ENCODE peak calls at places on chromosomes 13 and 19, in ten cellular contexts. U is heart left ventricle, Y is tibial artery, K is lower lobe of right lung, G is vagina, H is AG04450, F is psoas muscle, I is fibroblast of lung, Z is heart right ventricle, T is tibial nerve. L is an unnamed sample.

GRCh38 chr13:39038569-39038898 is 278 bp downstream of the NHLRC3 start:
- DNase-seq in U (peak; percentile 37), Y (no peak), K (no peak), G (no peak), H (no peak), F (no peak), I (no peak), Z (no peak), T (no peak), L (no peak)

GRCh38 chr19:2724148-2724557 is 3.0 kb upstream of the DIRAS1 start:
- DNase-seq in U (no peak), Y (no peak), K (no peak), G (no peak), H (no peak), F (no peak), I (no peak), Z (no peak), T (no peak), L (no peak)

GRCh38 chr13:76792680-76793334 is 93.4 kb downstream of the KCTD12 start:
- DNase-seq in U (peak; percentile 46), Y (no peak), K (no peak), G (no peak), H (no peak), F (no peak), I (peak; percentile 66), Z (peak; percentile 68), T (no peak), L (peak; percentile 37)

GRCh38 chr19:17236831-17237543 is 8.7 kb downstream of the NR2F6 start:
- DNase-seq in U (no peak), Y (no peak), K (no peak), G (no peak), H (no peak), F (peak; percentile 49), I (no peak), Z (no peak), T (no peak), L (no peak)

GRCh38 chr13:37602743-37603381 is 4.3 kb upstream of the POSTN start:
- DNase-seq in U (no peak), Y (no peak), K (no peak), G (no peak), H (no peak), F (no peak), I (peak; percentile 36), Z (no peak), T (no peak), L (no peak)

GRCh38 chr19:1482361-1483066 is 3.5 kb upstream of the C19orf25 start:
- DNase-seq in U (no peak), Y (no peak), K (peak; percentile 45), G (no peak), H (no peak), F (peak; percentile 44), I (no peak), Z (no peak), T (no peak), L (no peak)

GRCh38 chr13:89899302-89900103 is 1448.0 kb upstream of the MIR17HG start:
- DNase-seq in U (no peak), Y (no peak), K (no peak), G (no peak), H (no peak), F (no peak), I (no peak), Z (no peak), T (no peak), L (no peak)

GRCh38 chr19:6828698-6829633 is 56.5 kb downstream of the VAV1 start:
- DNase-seq in U (no peak), Y (peak; percentile 29), K (peak; percentile 56), G (no peak), H (no peak), F (no peak), I (no peak), Z (no peak), T (no peak), L (peak; percentile 11)

GRCh38 chr19:679418-680286 is 3.5 kb downstream of the FSTL3 start:
- DNase-seq in U (peak; percentile 90), Y (peak; percentile 92), K (peak; percentile 77), G (peak; percentile 91), H (peak; percentile 48), F (peak; percentile 85), I (peak; percentile 84), Z (peak; percentile 65), T (peak; percentile 59), L (peak; percentile 92)

GRCh38 chr13:32384702-32385101 is 43.2 kb downstream of the N4BP2L1 start:
- DNase-seq in U (no peak), Y (no peak), K (no peak), G (no peak), H (no peak), F (no peak), I (no peak), Z (no peak), T (no peak), L (no peak)

DNA sequence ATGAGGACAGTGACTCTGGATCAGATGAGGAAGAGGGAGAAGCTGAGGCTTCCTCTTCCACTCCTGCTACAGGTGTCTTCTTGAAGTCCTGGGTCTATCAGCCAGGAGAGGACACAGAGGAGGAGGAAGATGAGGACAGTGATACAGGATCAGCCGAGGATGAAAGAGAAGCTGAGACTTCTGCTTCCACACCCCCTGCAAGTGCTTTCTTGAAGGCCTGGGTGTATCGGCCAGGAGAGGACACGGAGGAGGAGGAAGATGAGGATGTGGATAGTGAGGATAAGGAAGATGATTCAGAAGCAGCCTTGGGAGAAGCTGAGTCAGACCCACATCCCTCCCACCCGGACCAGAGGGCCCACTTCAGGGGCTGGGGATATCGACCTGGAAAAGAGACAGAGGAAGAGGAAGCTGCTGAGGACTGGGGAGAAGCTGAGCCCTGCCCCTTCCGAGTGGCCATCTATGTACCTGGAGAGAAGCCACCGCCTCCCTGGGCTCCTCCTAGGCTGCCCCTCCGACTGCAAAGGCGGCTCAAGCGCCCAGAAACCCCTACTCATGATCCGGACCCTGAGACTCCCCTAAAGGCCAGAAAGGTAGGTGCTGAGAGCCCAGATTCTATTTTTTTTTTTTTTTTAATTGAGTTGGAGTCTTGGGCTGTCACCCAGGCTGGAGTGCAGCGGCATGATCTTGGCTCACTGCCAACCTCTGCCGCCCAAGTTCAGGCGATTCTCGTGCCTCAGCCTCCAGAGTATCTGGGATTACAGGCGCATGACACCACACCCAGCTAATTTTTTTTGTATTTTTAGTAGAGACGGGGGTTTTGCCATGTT is 2.3 kb downstream of the PPP1R15A start:
- DNase-seq in U (peak; percentile 44), Y (peak; percentile 77), K (no peak), G (no peak), H (no peak), F (peak; percentile 70), I (peak; percentile 76), Z (no peak), T (no peak), L (no peak)
- H3K27ac ChIP-seq in U (peak overlapping the region; percentile 100), Y (peak overlapping the region; percentile 100), K (peak overlapping the region; percentile 100), G (peak overlapping the region; percentile 100), H (peak overlapping the region; percentile 100), F (peak overlapping the region; percentile 100), I (peak overlapping the region; percentile 100), Z (peak overlapping the region; percentile 99), T (peak overlapping the region; percentile 99), L (peak overlapping the region; percentile 99)

DNA sequence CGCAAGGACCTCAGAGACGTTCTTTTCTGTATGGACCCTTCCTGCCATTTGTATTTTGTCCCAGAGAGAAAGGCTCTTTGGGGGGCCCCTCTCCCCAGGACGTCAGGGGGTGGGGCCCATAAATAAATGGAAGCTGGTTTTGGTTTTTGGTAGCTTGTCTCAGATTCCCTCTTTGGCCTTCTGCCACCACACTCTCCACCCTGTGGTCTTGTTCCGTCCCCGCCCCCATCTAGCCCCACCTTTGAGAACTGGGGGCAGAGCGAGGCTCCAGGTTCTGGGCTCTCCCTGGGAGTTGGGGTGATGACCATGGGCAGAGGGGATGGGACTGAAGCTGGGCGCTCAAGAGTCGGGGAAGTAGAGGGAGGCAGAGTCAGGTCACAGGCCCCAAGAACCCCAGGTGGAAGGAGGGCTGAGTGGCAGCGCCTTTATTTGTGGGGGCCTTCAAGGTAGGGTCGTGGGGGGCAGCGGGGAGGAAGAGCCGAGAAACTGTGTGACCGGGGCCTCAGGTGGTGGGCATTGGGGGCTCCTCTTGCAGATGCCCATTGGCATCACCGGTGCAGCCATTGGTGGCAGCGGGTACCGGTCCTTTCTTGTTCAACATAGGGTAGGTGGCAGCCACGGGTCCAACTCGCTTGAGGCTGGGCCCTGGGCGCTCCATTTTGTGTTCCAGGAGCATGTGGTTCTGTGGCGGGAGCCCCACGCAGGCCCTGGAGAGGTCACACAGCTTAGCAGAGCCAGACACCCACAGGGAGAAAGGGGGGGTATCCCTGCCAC is 3.3 kb downstream of the ISYNA1 start:
- DNase-seq in U (no peak), Y (no peak), K (no peak), G (no peak), H (no peak), F (no peak), I (no peak), Z (no peak), T (no peak), L (no peak)
- H3K4me3 ChIP-seq in U (no peak overlapping the region), Y (peak overlapping the region; percentile 50), K (no peak overlapping the region), G (peak overlapping the region; percentile 56), H (peak overlapping the region; percentile 32), F (no peak overlapping the region), I (peak overlapping the region; percentile 28), Z (peak overlapping the region; percentile 57), T (no peak overlapping the region), L (peak overlapping the region; percentile 41)

DNA sequence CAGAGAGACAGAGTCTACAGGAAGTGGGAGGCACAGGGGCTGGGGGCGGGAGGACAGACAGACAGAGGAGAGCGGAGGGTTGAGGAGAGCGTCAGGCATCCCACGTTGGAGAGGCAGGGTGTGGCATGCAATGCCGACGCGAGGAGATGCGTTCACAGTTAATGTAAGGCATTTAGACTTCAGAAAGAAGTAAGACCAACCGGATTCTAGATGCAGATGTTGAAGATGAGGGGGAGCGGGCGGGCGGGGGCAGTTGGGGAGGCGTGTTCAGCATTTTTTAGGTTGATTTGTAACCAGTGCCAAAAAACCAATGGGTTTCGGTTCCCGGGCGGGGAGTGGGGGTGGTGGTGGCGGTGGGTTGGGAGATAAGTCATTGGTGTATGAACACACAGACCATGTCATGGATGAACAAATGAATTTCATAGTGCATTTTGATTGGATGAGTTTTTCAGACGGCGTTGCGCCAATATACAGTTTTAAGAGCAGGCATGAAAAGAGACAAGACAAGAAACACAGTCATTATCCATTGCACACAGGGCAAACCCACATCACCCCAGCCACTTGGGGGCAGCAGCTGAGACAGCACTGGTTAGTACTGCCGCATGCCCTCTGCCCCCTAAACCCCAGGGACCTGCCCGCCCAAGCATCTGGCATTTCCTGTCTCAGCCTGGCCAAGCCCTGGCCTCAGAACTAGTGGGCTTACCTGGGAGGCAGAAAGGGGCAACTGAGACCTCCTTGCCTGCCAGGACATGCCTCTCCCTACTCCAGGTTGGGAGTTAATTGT is 91.3 kb downstream of the IER2 start:
- DNase-seq in U (no peak), Y (no peak), K (no peak), G (no peak), H (no peak), F (no peak), I (no peak), Z (no peak), T (no peak), L (no peak)
- TF ChIP-seq CTCF in U (no peak), Y (no peak), K (no peak), G (no peak), H (no peak), F (no peak), I (no peak), Z (no peak), T (no peak), L (no peak)

DNA sequence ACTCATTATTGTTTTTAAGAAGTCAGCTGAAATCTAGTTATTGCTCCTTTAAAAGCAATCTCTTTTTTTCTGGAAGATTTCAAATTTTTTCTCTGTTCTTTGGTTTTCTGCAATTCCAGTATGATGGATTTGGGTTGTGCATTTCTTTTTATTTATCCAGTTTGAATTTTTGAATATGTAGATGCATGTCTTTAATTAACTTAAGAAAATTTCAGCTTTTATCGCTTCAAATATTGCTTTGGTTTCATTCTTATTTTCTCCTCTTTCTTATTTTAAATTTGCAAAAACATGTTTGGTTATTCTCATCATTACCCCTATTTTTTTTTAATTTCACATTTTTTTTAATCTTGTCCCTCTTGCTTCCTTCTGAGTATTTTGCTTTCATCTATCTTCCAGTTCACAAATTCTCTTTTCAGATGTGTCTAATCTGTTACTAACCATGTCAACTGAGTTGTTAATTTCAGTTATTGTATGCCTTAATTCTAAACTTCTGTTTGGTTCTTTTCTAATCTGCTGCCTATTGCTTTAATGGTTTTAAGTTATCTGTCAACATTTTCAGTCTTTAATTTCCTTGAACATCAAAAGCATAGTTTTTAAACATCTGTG is 56.8 kb downstream of the RAP2A start:
- DNase-seq in U (no peak), Y (no peak), K (no peak), G (no peak), H (no peak), F (no peak), I (no peak), Z (no peak), T (no peak), L (no peak)
- H3K27ac ChIP-seq in U (no peak overlapping the region), Y (no peak overlapping the region), K (no peak overlapping the region), G (no peak overlapping the region), H (no peak overlapping the region), F (no peak overlapping the region), I (no peak overlapping the region), Z (no peak overlapping the region), T (no peak overlapping the region), L (no peak overlapping the region)